ENCODE peak calls at places on chromosomes 5 and 9, in seven cellular contexts. Z is lung; C is HTR-8/SVneo; B is NCI-H1105; K is frontal cortex; V is endothelial cell; W is activated T-helper 1 cell treated with anti-CD3 and anti-CD28 coated beads, Interleukin-2, amount 50 U/mL, for 16 hours. R is an unnamed sample.

GRCh38 chr5:124696898-124697297 is 49.5 kb downstream of the ZNF608 start:
- DNase-seq in Z (no peak), C (no peak), B (no peak), K (no peak), V (no peak), W (no peak), R (no peak)

GRCh38 chr9:28764532-28764931 is 1191.3 kb upstream of the C9orf72 start:
- DNase-seq in Z (no peak), C (no peak), B (no peak), K (no peak), V (no peak), W (no peak), R (no peak)

GRCh38 chr5:74798977-74799911 is 32.2 kb downstream of the NSA2 start:
- DNase-seq in Z (no peak), C (no peak), B (no peak), K (no peak), V (no peak), W (no peak), R (no peak)

GRCh38 chr5:1506242-1507015 is 17.3 kb downstream of the LPCAT1 start:
- DNase-seq in Z (no peak), C (no peak), B (no peak), K (no peak), V (no peak), W (no peak), R (no peak)

GRCh38 chr5:174571662-174572397 is 152.6 kb upstream of the MSX2 start:
- DNase-seq in Z (peak; percentile 56), C (peak; percentile 90), B (no peak), K (peak; percentile 17), V (no peak), W (no peak), R (peak; percentile 66)

GRCh38 chr5:32058101-32058500 is 116.0 kb downstream of the GOLPH3 start:
- DNase-seq in Z (no peak), C (no peak), B (no peak), K (no peak), V (no peak), W (no peak), R (no peak)

GRCh38 chr5:56169949-56170348 is 63.2 kb downstream of the ANKRD55 start:
- DNase-seq in Z (no peak), C (no peak), B (no peak), K (no peak), V (no peak), W (no peak), R (no peak)

GRCh38 chr5:81776258-81776657 is 25.4 kb upstream of the SSBP2 start:
- DNase-seq in Z (no peak), C (no peak), B (no peak), K (no peak), V (no peak), W (no peak), R (no peak)

GRCh38 chr9:120918931-120919638 is 7.5 kb downstream of the TRAF1 start:
- DNase-seq in Z (no peak), C (no peak), B (no peak), K (no peak), V (no peak), W (no peak), R (no peak)

GRCh38 chr5:31478901-31479300 is 53.0 kb downstream of the DROSHA start:
- DNase-seq in Z (no peak), C (no peak), B (no peak), K (no peak), V (no peak), W (no peak), R (no peak)

GRCh38 chr9:108168451-108168850 is 678.9 kb upstream of the KLF4 start:
- DNase-seq in Z (no peak), C (no peak), B (no peak), K (no peak), V (no peak), W (no peak), R (no peak)

GRCh38 chr9:8447618-8448017 is 648.0 kb upstream of the DMAC1 start:
- DNase-seq in Z (no peak), C (no peak), B (no peak), K (no peak), V (no peak), W (no peak), R (no peak)

GRCh38 chr5:108655750-108656450 is 91.8 kb upstream of the FER start:
- DNase-seq in Z (no peak), C (peak; percentile 38), B (no peak), K (no peak), V (no peak), W (no peak), R (no peak)

GRCh38 chr5:74641778-74642542 is 1.4 kb upstream of the ENC1 start:
- DNase-seq in Z (peak; percentile 51), C (peak; percentile 40), B (no peak), K (no peak), V (peak; percentile 38), W (no peak), R (no peak)

GRCh38 chr5:103829585-103829984 is 267.0 kb upstream of the NUDT12 start:
- DNase-seq in Z (no peak), C (no peak), B (no peak), K (no peak), V (peak; percentile 37), W (no peak), R (no peak)

GRCh38 chr5:60959156-60959555 is 14.2 kb downstream of the NDUFAF2 start:
- DNase-seq in Z (no peak), C (peak; percentile 9), B (peak; percentile 0), K (no peak), V (no peak), W (no peak), R (no peak)

GRCh38 chr5:114184006-114184405 is 177.9 kb upstream of the KCNN2 start:
- DNase-seq in Z (no peak), C (no peak), B (no peak), K (no peak), V (no peak), W (no peak), R (no peak)

GRCh38 chr9:125889524-125890473 is 142.6 kb downstream of the PBX3 start:
- DNase-seq in Z (peak; percentile 32), C (no peak), B (peak; percentile 23), K (peak; percentile 80), V (peak; percentile 39), W (peak; percentile 5), R (no peak)